ENCODE peak calls at places on chromosome 3, in five cellular contexts. M is LoVo, C is iris pigment epithelial cell, N is EL, W is foreskin fibroblast. I is an unnamed sample.

GRCh38 chr3:122586918-122587317 is 9.5 kb downstream of the PARP15 start:
- DNase-seq in M (no peak), C (no peak), N (no peak), W (no peak), I (no peak)

GRCh38 chr3:99972380-99973104 is 141.8 kb downstream of the FILIP1L start:
- DNase-seq in M (no peak), C (no peak), N (no peak), W (peak; percentile 16), I (no peak)

GRCh38 chr3:126023390-126023789 is 54.4 kb downstream of the ROPN1B start:
- DNase-seq in M (no peak), C (no peak), N (no peak), W (no peak), I (no peak)

GRCh38 chr3:85304360-85304964 is 345.7 kb downstream of the CADM2 start:
- DNase-seq in M (peak; percentile 13), C (no peak), N (no peak), W (peak; percentile 16), I (no peak)

GRCh38 chr3:155629006-155629405 is 115.9 kb downstream of the PLCH1 start:
- DNase-seq in M (no peak), C (no peak), N (no peak), W (peak; percentile 39), I (no peak)

GRCh38 chr3:48564022-48564421 is 441 bp upstream of the UCN2 start:
- DNase-seq in M (no peak), C (peak; percentile 27), N (peak; percentile 91), W (peak; percentile 90), I (peak; percentile 63)

GRCh38 chr3:12396475-12396874 is 87.8 kb upstream of the TSEN2 start:
- DNase-seq in M (no peak), C (no peak), N (no peak), W (no peak), I (no peak)

GRCh38 chr3:185715091-185715490 is 109.8 kb downstream of the IGF2BP2 start:
- DNase-seq in M (peak; percentile 60), C (no peak), N (peak; percentile 83), W (peak; percentile 58), I (peak; percentile 34)

GRCh38 chr3:194097141-194097880 is 38.6 kb upstream of the HES1 start:
- DNase-seq in M (no peak), C (no peak), N (no peak), W (no peak), I (no peak)

GRCh38 chr3:65402597-65402996 is 636.1 kb downstream of the MAGI1 start:
- DNase-seq in M (peak; percentile 1), C (peak; percentile 74), N (peak; percentile 94), W (peak; percentile 98), I (peak; percentile 8)

GRCh38 chr3:194282436-194283122 is 68.5 kb downstream of the CPN2 start:
- DNase-seq in M (no peak), C (no peak), N (no peak), W (no peak), I (no peak)

GRCh38 chr3:171459130-171459941 is 869 bp downstream of the TNIK start:
- DNase-seq in M (peak; percentile 45), C (peak; percentile 37), N (peak; percentile 49), W (peak; percentile 51), I (peak; percentile 56)

GRCh38 chr3:52851348-52851747 is 16.5 kb upstream of the MUSTN1 start:
- DNase-seq in M (peak; percentile 6), C (peak; percentile 42), N (peak; percentile 49), W (peak; percentile 76), I (peak; percentile 44)

GRCh38 chr3:14410501-14411165 is 8.2 kb downstream of the SLC6A6 start:
- DNase-seq in M (no peak), C (peak; percentile 89), N (peak; percentile 96), W (peak; percentile 89), I (peak; percentile 90)

GRCh38 chr3:126606021-126606420 is 47.3 kb upstream of the C3orf22 start:
- DNase-seq in M (no peak), C (no peak), N (no peak), W (no peak), I (no peak)

GRCh38 chr3:10653866-10654611 is 148.7 kb upstream of the ATP2B2 start:
- DNase-seq in M (no peak), C (no peak), N (no peak), W (no peak), I (no peak)

GRCh38 chr3:4805662-4806061 is 173.6 kb upstream of the BHLHE40 start:
- DNase-seq in M (no peak), C (no peak), N (no peak), W (no peak), I (no peak)

GRCh38 chr3:184825456-184825855 is 13.5 kb downstream of the VPS8 start:
- DNase-seq in M (peak; percentile 27), C (no peak), N (no peak), W (no peak), I (no peak)

GRCh38 chr3:13223574-13224237 is 150.5 kb upstream of the IQSEC1 start:
- DNase-seq in M (no peak), C (peak; percentile 10), N (no peak), W (no peak), I (no peak)

GRCh38 chr3:126683506-126683905 is 20.5 kb upstream of the CHCHD6 start:
- DNase-seq in M (no peak), C (no peak), N (no peak), W (no peak), I (no peak)

GRCh38 chr3:30012941-30013543 is 593.4 kb upstream of the TGFBR2 start:
- DNase-seq in M (peak; percentile 75), C (peak; percentile 74), N (peak; percentile 68), W (peak; percentile 88), I (peak; percentile 55)

GRCh38 chr3:16912400-16913263 is 27.9 kb downstream of the PLCL2 start:
- DNase-seq in M (no peak), C (no peak), N (no peak), W (no peak), I (no peak)

GRCh38 chr3:138688871-138689299 is 80.3 kb downstream of the FAIM start:
- DNase-seq in M (no peak), C (no peak), N (no peak), W (no peak), I (no peak)

GRCh38 chr3:111636506-111636905 is 41.4 kb upstream of the ZBED2 start:
- DNase-seq in M (no peak), C (no peak), N (no peak), W (peak; percentile 39), I (no peak)